ENCODE peak calls at places on chromosomes 1 and 21, in four cellular contexts. R, A, E and N are unnamed samples.

GRCh38 chr1:211910917-211911485 is 80.4 kb upstream of the LPGAT1 start:
- DNase-seq in R (no peak), A (no peak), E (no peak), N (no peak)

GRCh38 chr1:44675186-44675585 is 672 bp downstream of the ARMH1 start:
- DNase-seq in R (no peak), A (no peak), E (no peak), N (no peak)

GRCh38 chr1:58500036-58500435 is 46.5 kb downstream of the OMA1 start:
- DNase-seq in R (no peak), A (no peak), E (no peak), N (no peak)

GRCh38 chr1:57623791-57624538 is 200.1 kb upstream of the DAB1 start:
- DNase-seq in R (no peak), A (no peak), E (no peak), N (no peak)

GRCh38 chr1:114289321-114289720 is 135.7 kb upstream of the SYT6 start:
- DNase-seq in R (no peak), A (no peak), E (no peak), N (no peak)

GRCh38 chr1:17340358-17340757 is 31.6 kb upstream of the PADI6 start:
- DNase-seq in R (no peak), A (no peak), E (no peak), N (no peak)

GRCh38 chr1:169486281-169486904 is 649 bp upstream of the SLC19A2 start:
- DNase-seq in R (no peak), A (no peak), E (no peak), N (no peak)

GRCh38 chr1:48673725-48674124 is 103.0 kb downstream of the BEND5 start:
- DNase-seq in R (peak; percentile 31), A (no peak), E (no peak), N (no peak)

GRCh38 chr1:192700834-192701271 is 64.9 kb downstream of the RGS13 start:
- DNase-seq in R (no peak), A (no peak), E (no peak), N (no peak)

GRCh38 chr1:204001166-204001901 is 71.6 kb upstream of the SOX13 start:
- DNase-seq in R (no peak), A (no peak), E (no peak), N (no peak)

GRCh38 chr21:42003051-42003461 is 7.1 kb downstream of the ZBTB21 start:
- DNase-seq in R (no peak), A (no peak), E (no peak), N (no peak)

GRCh38 chr1:48571303-48571987 is 99.4 kb upstream of the SPATA6 start:
- DNase-seq in R (no peak), A (no peak), E (no peak), N (no peak)

GRCh38 chr1:89999208-89999607 is 4.3 kb downstream of the ZNF326 start:
- DNase-seq in R (no peak), A (no peak), E (no peak), N (no peak)

GRCh38 chr1:29236993-29237905 is 927 bp downstream of the PTPRU start:
- DNase-seq in R (peak; percentile 59), A (peak; percentile 26), E (no peak), N (no peak)

GRCh38 chr1:61152066-61152465 is 69.7 kb downstream of the NFIA start:
- DNase-seq in R (no peak), A (no peak), E (no peak), N (no peak)